ENCODE peak calls at places on chromosomes 3 and 15, in six cellular contexts. O is A549, V is lung, U is iPS DF 6.9, K is WERI-Rb-1, B is ovary. Z is an unnamed sample.

GRCh38 chr3:140720242-140720641 is 42.4 kb downstream of the TRIM42 start:
- DNase-seq in O (no peak), V (no peak), U (no peak), K (no peak), B (peak; percentile 59), Z (peak; percentile 48)

GRCh38 chr3:181629029-181629428 is 82.7 kb upstream of the SOX2 start:
- DNase-seq in O (no peak), V (no peak), U (no peak), K (no peak), B (no peak), Z (no peak)

GRCh38 chr3:55662683-55663082 is 175.6 kb upstream of the WNT5A start:
- DNase-seq in O (no peak), V (no peak), U (no peak), K (no peak), B (no peak), Z (no peak)

GRCh38 chr3:190281308-190282051 is 40.8 kb downstream of the CLDN1 start:
- DNase-seq in O (no peak), V (no peak), U (no peak), K (no peak), B (peak; percentile 26), Z (no peak)

GRCh38 chr15:67080900-67081431 is 15.6 kb downstream of the SMAD3 start:
- DNase-seq in O (no peak), V (peak; percentile 42), U (no peak), K (peak; percentile 33), B (no peak), Z (no peak)

GRCh38 chr3:72318504-72319201 is 529.6 kb downstream of the SHQ1 start:
- DNase-seq in O (no peak), V (no peak), U (no peak), K (no peak), B (no peak), Z (peak; percentile 44)

GRCh38 chr3:8450618-8451017 is 51.0 kb upstream of the LMCD1 start:
- DNase-seq in O (no peak), V (no peak), U (no peak), K (no peak), B (no peak), Z (no peak)

GRCh38 chr15:26873846-26874245 is 7.0 kb downstream of the GABRA5 start:
- DNase-seq in O (no peak), V (no peak), U (no peak), K (no peak), B (no peak), Z (no peak)

GRCh38 chr15:51074926-51075325 is 19.8 kb downstream of the TNFAIP8L3 start:
- DNase-seq in O (no peak), V (no peak), U (no peak), K (no peak), B (no peak), Z (no peak)

GRCh38 chr3:15974647-15975046 is 176.9 kb upstream of the ANKRD28 start:
- DNase-seq in O (no peak), V (no peak), U (peak; percentile 43), K (no peak), B (no peak), Z (no peak)

GRCh38 chr3:107753494-107753893 is 230.7 kb downstream of the BBX start:
- DNase-seq in O (peak; percentile 5), V (no peak), U (peak; percentile 41), K (peak; percentile 77), B (no peak), Z (peak; percentile 47)

GRCh38 chr3:160472344-160472743 is 22.8 kb upstream of the TRIM59 start:
- DNase-seq in O (no peak), V (no peak), U (no peak), K (no peak), B (no peak), Z (no peak)

GRCh38 chr3:120641696-120642246 is 40.3 kb downstream of the HGD start:
- DNase-seq in O (no peak), V (no peak), U (no peak), K (no peak), B (no peak), Z (no peak)

GRCh38 chr3:188901126-188901525 is 270.6 kb upstream of the TPRG1 start:
- DNase-seq in O (no peak), V (no peak), U (no peak), K (no peak), B (no peak), Z (no peak)

GRCh38 chr3:109396811-109397210 is 59.5 kb upstream of the DPPA4 start:
- DNase-seq in O (no peak), V (no peak), U (no peak), K (no peak), B (no peak), Z (no peak)

GRCh38 chr15:46795685-46796084 is 921.6 kb upstream of the SEMA6D start:
- DNase-seq in O (no peak), V (no peak), U (no peak), K (no peak), B (no peak), Z (no peak)

GRCh38 chr15:27865926-27866325 is 233.2 kb downstream of the OCA2 start:
- DNase-seq in O (no peak), V (no peak), U (no peak), K (no peak), B (no peak), Z (no peak)

GRCh38 chr15:43859546-43859945 is 32.7 kb downstream of the WDR76 start:
- DNase-seq in O (no peak), V (no peak), U (no peak), K (no peak), B (no peak), Z (no peak)

GRCh38 chr15:85726446-85726845 is 68.3 kb downstream of the KLHL25 start:
- DNase-seq in O (no peak), V (no peak), U (no peak), K (no peak), B (no peak), Z (no peak)

GRCh38 chr3:149623819-149624218 is 34.0 kb downstream of the WWTR1 start:
- DNase-seq in O (no peak), V (no peak), U (no peak), K (no peak), B (no peak), Z (no peak)

GRCh38 chr3:164897335-164897734 is 181.0 kb downstream of the SI start:
- DNase-seq in O (no peak), V (no peak), U (no peak), K (no peak), B (no peak), Z (no peak)

GRCh38 chr3:60333710-60334109 is 917.5 kb downstream of the FHIT start:
- DNase-seq in O (no peak), V (no peak), U (no peak), K (no peak), B (no peak), Z (no peak)

GRCh38 chr15:93829115-93829849 is 402.1 kb upstream of the MCTP2 start:
- DNase-seq in O (no peak), V (no peak), U (no peak), K (no peak), B (no peak), Z (peak; percentile 83)

GRCh38 chr3:170734737-170735070 is 135.3 kb downstream of the RPL22L1 start:
- DNase-seq in O (no peak), V (no peak), U (no peak), K (no peak), B (no peak), Z (no peak)

GRCh38 chr3:58357402-58357801 is 24.7 kb downstream of the PXK start:
- DNase-seq in O (no peak), V (no peak), U (no peak), K (no peak), B (no peak), Z (no peak)

GRCh38 chr3:120172070-120172469 is 77.8 kb upstream of the GSK3B start:
- DNase-seq in O (no peak), V (no peak), U (no peak), K (no peak), B (peak; percentile 18), Z (no peak)

GRCh38 chr3:150168694-150169093 is 198.0 kb upstream of the PFN2 start:
- DNase-seq in O (no peak), V (no peak), U (no peak), K (no peak), B (no peak), Z (no peak)

DNA sequence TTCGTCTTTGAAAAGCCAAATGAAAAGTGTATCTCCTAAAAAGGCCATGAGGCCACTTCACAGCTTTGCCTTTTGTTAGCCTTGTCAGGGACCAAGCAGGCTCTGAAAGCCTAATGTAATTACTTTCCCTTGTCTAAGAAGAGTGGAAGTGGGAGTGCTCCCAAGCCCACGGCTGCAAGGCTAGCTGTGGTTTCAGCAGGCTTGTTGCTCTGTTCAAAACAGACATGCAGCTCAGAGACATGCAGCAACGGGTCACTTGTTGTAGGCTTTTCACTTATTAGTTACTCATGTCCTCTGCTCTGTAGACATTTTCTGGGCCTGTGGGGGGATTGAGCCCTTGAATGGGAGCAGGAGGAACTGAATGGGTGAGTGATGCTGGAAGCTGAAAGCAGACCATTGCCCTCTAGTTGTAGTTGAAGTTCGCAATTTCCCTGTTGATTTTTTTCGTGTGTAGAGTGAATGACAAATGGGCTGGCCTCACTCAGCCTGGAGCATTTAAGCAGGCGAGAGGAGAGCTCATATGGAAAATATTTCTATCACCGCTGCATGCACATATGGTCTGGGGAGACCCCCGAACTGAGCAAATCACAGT is 261.9 kb upstream of the NR2E3 start:
- DNase-seq in O (no peak), V (no peak), U (no peak), K (no peak), B (no peak), Z (no peak)
- H3K4me3 ChIP-seq in O (no peak overlapping the region), V (no peak overlapping the region), U (no peak overlapping the region), K (no peak overlapping the region), B (no peak overlapping the region), Z (no peak overlapping the region)

GRCh38 chr3:37591130-37591865 is 270.4 kb upstream of the CTDSPL start:
- DNase-seq in O (no peak), V (no peak), U (no peak), K (no peak), B (peak; percentile 39), Z (no peak)
- H3K4me3 ChIP-seq in O (no peak overlapping the region), V (no peak overlapping the region), U (no peak overlapping the region), K (no peak overlapping the region), B (no peak overlapping the region), Z (no peak overlapping the region)

GRCh38 chr3:42501321-42501680 is 1.1 kb upstream of the VIPR1 start:
- DNase-seq in O (no peak), V (no peak), U (no peak), K (peak; percentile 60), B (no peak), Z (no peak)
- H3K4me3 ChIP-seq in O (no peak overlapping the region), V (no peak overlapping the region), U (peak overlapping the region; percentile 77), K (peak overlapping the region; percentile 59), B (no peak overlapping the region), Z (peak overlapping the region; percentile 20)

GRCh38 chr3:53030864-53031445 is 14.9 kb downstream of the SFMBT1 start:
- DNase-seq in O (no peak), V (no peak), U (no peak), K (no peak), B (no peak), Z (no peak)
- H3K4me3 ChIP-seq in O (no peak overlapping the region), V (no peak overlapping the region), U (no peak overlapping the region), K (no peak overlapping the region), B (no peak overlapping the region), Z (no peak overlapping the region)

Z was measured in hepatocyte.